ENCODE peak calls at places on chromosome 6, in nine cellular contexts. V is AG04450, X is GM13976, E is GM20000, Y is neural crest cell, Q is H9, K is mesothelial cell of epicardium, O is heart right ventricle, F is GM10248. W is an unnamed sample.

GRCh38 chr6:4434655-4435054 is 299.3 kb upstream of the ECI2 start:
- DNase-seq in V (no peak), X (no peak), E (no peak), Y (no peak), Q (no peak), K (no peak), O (no peak), F (no peak), W (no peak)

GRCh38 chr6:112879920-112880413 is 532.8 kb downstream of the RFPL4B start:
- DNase-seq in V (no peak), X (no peak), E (no peak), Y (peak; percentile 43), Q (peak; percentile 97), K (no peak), O (no peak), F (no peak), W (peak; percentile 81)

GRCh38 chr6:126388235-126388634 is 48.3 kb downstream of the CENPW start:
- DNase-seq in V (no peak), X (no peak), E (no peak), Y (no peak), Q (no peak), K (no peak), O (no peak), F (no peak), W (no peak)

GRCh38 chr6:133953634-133954415 is 801 bp downstream of the TBPL1 start:
- DNase-seq in V (no peak), X (no peak), E (no peak), Y (peak; percentile 5), Q (no peak), K (no peak), O (no peak), F (no peak), W (no peak)

GRCh38 chr6:7414811-7415210 is 25.2 kb downstream of the RIOK1 start:
- DNase-seq in V (peak; percentile 54), X (no peak), E (no peak), Y (no peak), Q (no peak), K (no peak), O (no peak), F (no peak), W (no peak)

GRCh38 chr6:133132583-133132982 is 108.6 kb upstream of the EYA4 start:
- DNase-seq in V (no peak), X (no peak), E (no peak), Y (no peak), Q (no peak), K (no peak), O (no peak), F (no peak), W (no peak)

GRCh38 chr6:105501246-105501645 is 98.4 kb upstream of the PREP start:
- DNase-seq in V (no peak), X (no peak), E (no peak), Y (no peak), Q (no peak), K (no peak), O (no peak), F (no peak), W (no peak)

GRCh38 chr6:4136354-4136831 is 1.0 kb upstream of the ECI2 start:
- DNase-seq in V (no peak), X (no peak), E (no peak), Y (no peak), Q (no peak), K (no peak), O (no peak), F (no peak), W (no peak)

GRCh38 chr6:20364327-20364726 is 37.4 kb upstream of the E2F3 start:
- DNase-seq in V (no peak), X (no peak), E (no peak), Y (no peak), Q (no peak), K (no peak), O (no peak), F (no peak), W (no peak)

DNA sequence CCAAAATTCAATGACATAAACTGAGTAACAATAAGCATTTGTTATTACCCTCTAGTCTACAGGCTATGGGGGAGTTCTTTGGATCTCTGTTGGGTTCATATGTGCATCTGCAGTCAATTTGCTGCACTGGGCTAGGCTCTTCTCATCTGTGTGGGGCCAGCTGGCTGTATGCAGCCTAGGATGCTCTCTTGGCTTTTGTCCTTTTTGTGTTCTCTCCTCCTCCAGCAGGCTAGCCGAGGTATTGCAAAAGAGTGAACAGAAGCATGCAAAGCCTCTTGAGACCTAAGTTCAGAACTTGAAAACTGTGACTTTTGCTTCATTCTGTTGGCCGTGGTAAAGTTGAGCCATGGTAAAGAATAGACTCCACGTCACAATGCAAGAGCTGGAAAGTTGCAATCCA is 62.8 kb upstream of the FOXO3 start:
- DNase-seq in V (no peak), X (peak; percentile 20), E (peak; percentile 26), Y (peak; percentile 42), Q (peak; percentile 52), K (no peak), O (peak; percentile 9), F (peak; percentile 22), W (no peak)
- TF ChIP-seq CTCF in V (peak; percentile 61), X (peak; percentile 17), E (peak; percentile 30), Y (peak; percentile 63), Q (peak; percentile 62), K (no peak), O (peak; percentile 45), F (peak; percentile 37), W (peak; percentile 50)

GRCh38 chr6:169700296-169700695 is 1.5 kb downstream of the WDR27 start:
- DNase-seq in V (no peak), X (no peak), E (no peak), Y (no peak), Q (no peak), K (no peak), O (no peak), F (no peak), W (no peak)

GRCh38 chr6:169702640-169703246 is 817 bp downstream of the C6orf120 start:
- DNase-seq in V (no peak), X (no peak), E (peak; percentile 46), Y (peak; percentile 6), Q (no peak), K (no peak), O (no peak), F (no peak), W (peak; percentile 25)

GRCh38 chr6:169701953-169702639 is at the start of the genes C6orf120 and WDR27:
- DNase-seq in V (peak; percentile 90), X (peak; percentile 97), E (peak; percentile 97), Y (peak; percentile 90), Q (peak; percentile 95), K (peak; percentile 87), O (peak; percentile 96), F (peak; percentile 96), W (peak; percentile 91)

GRCh38 chr6:169701218-169701952 is 444 bp downstream of the WDR27 start:
- DNase-seq in V (no peak), X (no peak), E (no peak), Y (no peak), Q (no peak), K (no peak), O (no peak), F (no peak), W (no peak)
- TF ChIP-seq CTCF in V (no peak), X (no peak), E (no peak), Y (no peak), Q (no peak), K (no peak), O (no peak), F (no peak), W (no peak)

DNA sequence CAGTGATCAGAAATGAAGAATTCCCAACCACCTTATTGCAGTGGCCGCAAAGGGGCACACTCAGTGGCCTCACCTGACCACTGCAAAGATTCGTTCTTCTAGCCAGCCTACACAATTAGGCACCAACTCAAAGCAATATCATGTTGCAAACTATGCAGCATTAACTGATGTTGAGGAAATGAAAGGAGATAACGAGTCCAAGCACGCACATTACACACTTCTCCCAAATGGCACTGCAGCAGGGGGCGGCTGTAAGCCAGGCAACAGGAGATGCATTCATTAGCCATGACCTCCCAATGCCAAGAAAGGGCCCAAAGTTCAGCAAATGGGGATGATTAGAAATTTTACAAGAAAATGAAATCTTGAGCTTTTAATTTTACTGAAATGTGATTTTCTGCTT is 39.3 kb downstream of the ATXN1 start:
- DNase-seq in V (no peak), X (no peak), E (no peak), Y (no peak), Q (no peak), K (no peak), O (no peak), F (no peak), W (no peak)
- TF ChIP-seq CTCF in V (no peak), X (no peak), E (no peak), Y (no peak), Q (no peak), K (no peak), O (no peak), F (no peak), W (no peak)

GRCh38 chr6:116113386-116113785 is 12.5 kb downstream of the COL10A1 start:
- DNase-seq in V (no peak), X (no peak), E (no peak), Y (no peak), Q (no peak), K (no peak), O (no peak), F (no peak), W (no peak)

GRCh38 chr6:116108836-116109235 is 8.2 kb downstream of the NT5DC1 start:
- DNase-seq in V (no peak), X (no peak), E (no peak), Y (no peak), Q (no peak), K (no peak), O (no peak), F (no peak), W (no peak)

GRCh38 chr6:116106146-116106545 is 5.5 kb downstream of the NT5DC1 start:
- DNase-seq in V (no peak), X (no peak), E (no peak), Y (no peak), Q (no peak), K (no peak), O (no peak), F (no peak), W (no peak)

GRCh38 chr6:116115781-116116180 is 10.2 kb downstream of the COL10A1 start:
- DNase-seq in V (no peak), X (no peak), E (no peak), Y (no peak), Q (no peak), K (no peak), O (no peak), F (no peak), W (no peak)

DNA sequence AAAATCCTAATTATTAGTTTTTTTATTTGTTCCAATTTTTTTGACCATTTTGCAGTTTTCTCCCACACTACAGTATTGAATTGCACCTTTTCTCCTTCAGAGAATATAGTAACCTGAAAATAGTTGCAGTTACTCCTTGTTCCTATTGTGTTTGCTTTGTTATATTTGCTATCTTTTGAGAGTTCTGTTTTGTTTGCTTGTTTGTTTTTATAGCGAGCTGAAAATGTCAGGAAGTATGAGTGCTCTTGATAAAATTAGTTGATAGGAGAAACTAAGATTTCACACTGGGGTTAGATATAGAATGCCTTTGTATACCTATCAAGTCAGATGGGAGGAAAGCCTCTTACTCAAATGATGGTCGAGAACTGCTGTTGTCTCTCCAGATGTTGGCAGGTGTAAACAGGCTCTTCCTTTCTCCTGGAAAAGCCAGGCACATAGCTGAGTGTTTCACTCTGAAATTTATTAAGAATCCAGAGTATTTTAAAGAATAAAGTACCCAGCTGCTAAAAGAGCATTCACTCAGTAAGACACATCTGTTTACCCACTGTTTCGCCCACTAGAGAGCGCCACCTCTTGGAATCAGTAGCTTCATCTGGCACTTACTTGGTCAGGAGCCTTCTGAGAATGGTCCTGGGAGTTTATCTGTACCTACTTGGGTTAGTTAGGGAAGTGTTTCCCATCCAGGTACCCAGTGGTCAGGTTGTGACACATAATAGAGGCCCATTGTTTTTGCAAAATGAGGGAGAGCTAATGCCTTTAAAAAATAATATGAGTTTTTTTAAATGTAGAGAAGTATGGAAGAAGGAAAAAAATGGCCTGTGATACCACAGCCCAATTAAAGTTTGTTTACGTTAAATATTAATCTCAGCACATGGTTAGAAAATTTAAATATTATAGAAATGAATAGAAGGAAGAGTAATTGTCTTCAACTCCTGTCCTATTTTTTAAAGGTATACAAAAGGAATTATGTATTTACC is 11.2 kb downstream of the NT5DC1 start:
- DNase-seq in V (no peak), X (no peak), E (no peak), Y (peak; percentile 16), Q (peak; percentile 63), K (no peak), O (no peak), F (no peak), W (no peak)
- TF ChIP-seq CTCF in V (peak; percentile 70), X (peak; percentile 39), E (peak; percentile 30), Y (peak; percentile 64), Q (peak; percentile 88), K (no peak), O (peak; percentile 33), F (peak; percentile 53), W (peak; percentile 59)

W was measured in progenitor cell of endocrine pancreas.